ENCODE peak calls at places on chromosomes 11 and 22, in four cellular contexts. U, I, S and Y are unnamed samples.

GRCh38 chr11:117815262-117815803 is 9.2 kb downstream of the FXYD2 start:
- DNase-seq in U (no peak), I (no peak), S (peak; percentile 63), Y (no peak)

GRCh38 chr11:7021318-7021717 is 1.0 kb downstream of the NLRP14 start:
- DNase-seq in U (no peak), I (no peak), S (no peak), Y (no peak)

GRCh38 chr11:73172992-73173656 is 31.0 kb upstream of the FCHSD2 start:
- DNase-seq in U (no peak), I (no peak), S (no peak), Y (no peak)

GRCh38 chr11:68661697-68662603 is 22.4 kb upstream of the GAL start:
- DNase-seq in U (no peak), I (no peak), S (no peak), Y (no peak)

GRCh38 chr11:44949160-44950035 is 1.3 kb downstream of the TP53I11 start:
- DNase-seq in U (peak; percentile 77), I (no peak), S (peak; percentile 41), Y (no peak)

GRCh38 chr22:24406322-24407277 is 20.8 kb upstream of the ADORA2A start:
- DNase-seq in U (no peak), I (no peak), S (no peak), Y (no peak)

GRCh38 chr22:17775781-17776470 is 1.7 kb upstream of the BID start:
- DNase-seq in U (no peak), I (no peak), S (no peak), Y (no peak)

GRCh38 chr11:96161271-96162089 is 181.5 kb downstream of the MAML2 start:
- DNase-seq in U (no peak), I (peak; percentile 60), S (no peak), Y (no peak)

GRCh38 chr11:128512478-128513127 is 74.8 kb downstream of the ETS1 start:
- DNase-seq in U (no peak), I (no peak), S (no peak), Y (no peak)

GRCh38 chr11:398826-399225 is 4.8 kb downstream of the PKP3 start:
- DNase-seq in U (no peak), I (no peak), S (no peak), Y (no peak)

GRCh38 chr11:65642014-65642671 is 4.2 kb downstream of the SIPA1 start:
- DNase-seq in U (peak; percentile 87), I (no peak), S (no peak), Y (no peak)

GRCh38 chr22:50011447-50012200 is 941 bp downstream of the IL17REL start:
- DNase-seq in U (no peak), I (no peak), S (peak; percentile 16), Y (no peak)

GRCh38 chr22:47155131-47155885 is 392.9 kb downstream of the TBC1D22A start:
- DNase-seq in U (no peak), I (no peak), S (no peak), Y (no peak)

GRCh38 chr11:63762662-63763505 is 5.7 kb downstream of the ZFTA start:
- DNase-seq in U (peak; percentile 64), I (peak; percentile 56), S (no peak), Y (no peak)

GRCh38 chr11:33554219-33554618 is 146.4 kb downstream of the C11orf91 start:
- DNase-seq in U (no peak), I (no peak), S (no peak), Y (no peak)

GRCh38 chr22:48824673-48825651 is 1002.7 kb downstream of the BRD1 start:
- DNase-seq in U (no peak), I (no peak), S (no peak), Y (no peak)

GRCh38 chr11:45028921-45029680 is 78.4 kb upstream of the TP53I11 start:
- DNase-seq in U (no peak), I (no peak), S (no peak), Y (no peak)

GRCh38 chr11:2074266-2074825 is 64.8 kb downstream of the IGF2 start:
- DNase-seq in U (peak; percentile 60), I (no peak), S (no peak), Y (no peak)

GRCh38 chr11:27218498-27219038 is 144.4 kb downstream of the CCDC34 start:
- DNase-seq in U (no peak), I (peak; percentile 93), S (no peak), Y (peak; percentile 90)

GRCh38 chr11:127000991-127001390 is 421 bp upstream of the KIRREL3 start:
- DNase-seq in U (no peak), I (no peak), S (no peak), Y (no peak)

GRCh38 chr22:20741634-20742581 is 32.0 kb upstream of the SERPIND1 start:
- DNase-seq in U (peak; percentile 52), I (peak; percentile 18), S (peak; percentile 43), Y (no peak)

GRCh38 chr22:39617342-39617741 is 46.8 kb downstream of the CACNA1I start:
- DNase-seq in U (no peak), I (no peak), S (peak; percentile 40), Y (no peak)

GRCh38 chr22:29205598-29206371 is at the start of gene EMID1:
- DNase-seq in U (peak; percentile 58), I (no peak), S (peak; percentile 29), Y (no peak)

GRCh38 chr22:50008151-50009040 is 4.2 kb downstream of the IL17REL start:
- DNase-seq in U (no peak), I (no peak), S (no peak), Y (no peak)

GRCh38 chr11:100748153-100748552 is 61.1 kb downstream of the ARHGAP42 start:
- DNase-seq in U (no peak), I (no peak), S (no peak), Y (no peak)

GRCh38 chr11:73194034-73194507 is 24.0 kb upstream of the P2RY2 start:
- DNase-seq in U (peak; percentile 2), I (no peak), S (no peak), Y (no peak)

GRCh38 chr11:35035894-35036408 is 103.0 kb upstream of the CD44 start:
- DNase-seq in U (no peak), I (peak; percentile 96), S (no peak), Y (peak; percentile 98)

GRCh38 chr11:115903179-115903578 is 399.0 kb upstream of the CADM1 start:
- DNase-seq in U (no peak), I (no peak), S (no peak), Y (no peak)

GRCh38 chr11:61173456-61173855 is 12.2 kb upstream of the VPS37C start:
- DNase-seq in U (no peak), I (no peak), S (no peak), Y (no peak)

GRCh38 chr11:120518356-120518755 is 6.8 kb downstream of the GRIK4 start:
- DNase-seq in U (no peak), I (no peak), S (no peak), Y (no peak)

GRCh38 chr22:50444663-50445062 is 30.2 kb downstream of the SBF1 start:
- DNase-seq in U (no peak), I (peak; percentile 75), S (no peak), Y (peak; percentile 39)

GRCh38 chr11:86069408-86070086 is 663 bp upstream of the PICALM start:
- DNase-seq in U (no peak), I (peak; percentile 95), S (no peak), Y (peak; percentile 89)

GRCh38 chr11:827146-827860 is 416 bp upstream of the CRACR2B start:
- DNase-seq in U (peak; percentile 77), I (no peak), S (no peak), Y (no peak)

GRCh38 chr22:43090130-43090789 is 1.1 kb upstream of the TTLL1 start:
- DNase-seq in U (no peak), I (peak; percentile 87), S (no peak), Y (peak; percentile 72)

GRCh38 chr11:57179701-57180100 is 2.1 kb upstream of the LRRC55 start:
- DNase-seq in U (no peak), I (no peak), S (no peak), Y (no peak)

GRCh38 chr11:46285594-46286033 is 8.2 kb downstream of the CREB3L1 start:
- DNase-seq in U (no peak), I (no peak), S (no peak), Y (no peak)

GRCh38 chr11:94171693-94172440 is 43.2 kb downstream of the PANX1 start:
- DNase-seq in U (peak; percentile 75), I (no peak), S (peak; percentile 42), Y (no peak)

GRCh38 chr11:62433553-62434301 is 14.9 kb downstream of the SCGB1A1 start:
- DNase-seq in U (no peak), I (no peak), S (no peak), Y (no peak)

GRCh38 chr22:41603873-41604332 is 14.3 kb upstream of the PMM1 start:
- DNase-seq in U (no peak), I (peak; percentile 24), S (peak; percentile 30), Y (no peak)

GRCh38 chr11:112961751-112962747 is 829 bp downstream of the NCAM1 start:
- DNase-seq in U (peak; percentile 31), I (no peak), S (no peak), Y (no peak)